ENCODE peak calls at places on chromosome 1, in seven cellular contexts. D, K, M, A, H, X and Z are unnamed samples.

GRCh38 chr1:24389231-24389678 is 24.3 kb downstream of the STPG1 start:
- DNase-seq in A (no peak), K (no peak), D (no peak), X (no peak), H (no peak), M (no peak), Z (no peak)

GRCh38 chr1:58165073-58165472 is 381.5 kb downstream of the OMA1 start:
- DNase-seq in D (no peak), K (peak; percentile 61), M (no peak), X (no peak), H (no peak), A (no peak), Z (no peak)

GRCh38 chr1:236848274-236848925 is 53.3 kb downstream of the MTR start:
- DNase-seq in X (no peak), D (no peak), H (no peak), K (no peak), A (no peak), M (no peak), Z (no peak)

GRCh38 chr1:69585666-69586065 is 17.9 kb downstream of the LRRC7 start:
- DNase-seq in K (no peak), X (no peak), M (no peak), H (no peak), A (no peak), D (no peak), Z (no peak)

GRCh38 chr1:24190970-24191570 is 4.0 kb upstream of the IFNLR1 start:
- DNase-seq in A (no peak), K (peak; percentile 81), H (peak; percentile 98), D (no peak), X (no peak), M (no peak), Z (no peak)

GRCh38 chr1:116916533-116917460 is 7.1 kb downstream of the PTGFRN start:
- DNase-seq in X (no peak), D (no peak), A (no peak), H (no peak), M (no peak), K (no peak), Z (no peak)

GRCh38 chr1:28928306-28928987 is 14.1 kb downstream of the EPB41 start:
- DNase-seq in X (peak; percentile 2), A (no peak), D (no peak), H (peak; percentile 11), K (no peak), M (no peak), Z (no peak)

GRCh38 chr1:27773732-27774445 is 870 bp downstream of the STX12 start:
- DNase-seq in M (no peak), K (peak; percentile 72), H (peak; percentile 47), X (peak; percentile 46), D (no peak), A (no peak), Z (no peak)

GRCh38 chr1:44677201-44677520 is 2.6 kb downstream of the ARMH1 start:
- DNase-seq in X (peak; percentile 65), H (peak; percentile 66), D (peak; percentile 6), A (no peak), M (no peak), K (peak; percentile 85), Z (no peak)

GRCh38 chr1:14968251-14968812 is 185.2 kb upstream of the TMEM51 start:
- DNase-seq in A (no peak), X (peak; percentile 88), M (no peak), K (no peak), H (no peak), D (no peak), Z (peak; percentile 30)

GRCh38 chr1:211644653-211645052 is 30.8 kb downstream of the NEK2 start:
- DNase-seq in H (no peak), A (no peak), D (no peak), X (no peak), M (no peak), K (no peak), Z (no peak)